ENCODE peak calls at places on chromosomes 6 and 20, in five cellular contexts. W, Y, T, L and S are unnamed samples.

GRCh38 chr20:62921119-62921687 is 5.1 kb downstream of the DIDO1 start:
- DNase-seq in W (peak; percentile 63), Y (peak; percentile 29), T (peak; percentile 50), L (no peak), S (peak; percentile 78)

GRCh38 chr6:125947581-125947980 is 9.0 kb upstream of the HINT3 start:
- DNase-seq in W (peak; percentile 55), Y (no peak), T (no peak), L (no peak), S (peak; percentile 85)

GRCh38 chr6:72624557-72625160 is 2.8 kb downstream of the KCNQ5 start:
- DNase-seq in W (no peak), Y (no peak), T (peak; percentile 33), L (no peak), S (peak; percentile 35)

GRCh38 chr6:41291717-41292116 is 5.2 kb upstream of the TREM1 start:
- DNase-seq in W (no peak), Y (no peak), T (no peak), L (no peak), S (no peak)

GRCh38 chr20:41407617-41408016 is 41.0 kb upstream of the EMILIN3 start:
- DNase-seq in W (no peak), Y (no peak), T (no peak), L (no peak), S (no peak)

GRCh38 chr20:53738039-53738944 is 144.7 kb upstream of the ZNF217 start:
- DNase-seq in W (peak; percentile 57), Y (no peak), T (peak; percentile 55), L (no peak), S (peak; percentile 99)

GRCh38 chr20:58001381-58001780 is 227.1 kb downstream of the ANKRD60 start:
- DNase-seq in W (peak; percentile 22), Y (no peak), T (no peak), L (no peak), S (no peak)

GRCh38 chr20:23375827-23376226 is 13.8 kb downstream of the GZF1 start:
- DNase-seq in W (no peak), Y (no peak), T (no peak), L (no peak), S (no peak)

GRCh38 chr6:104887350-104887749 is 27.6 kb upstream of the HACE1 start:
- DNase-seq in W (peak; percentile 9), Y (no peak), T (peak; percentile 70), L (no peak), S (peak; percentile 58)

GRCh38 chr6:71585472-71585871 is 296.9 kb downstream of the OGFRL1 start:
- DNase-seq in W (no peak), Y (no peak), T (no peak), L (no peak), S (no peak)

GRCh38 chr6:120627612-120628011 is 706.7 kb downstream of the TBC1D32 start:
- DNase-seq in W (no peak), Y (no peak), T (no peak), L (no peak), S (no peak)

GRCh38 chr6:167855825-167856425 is 29.2 kb downstream of the AFDN start:
- DNase-seq in W (peak; percentile 97), Y (no peak), T (no peak), L (no peak), S (peak; percentile 94)

GRCh38 chr6:20608371-20608770 is 74.1 kb downstream of the CDKAL1 start:
- DNase-seq in W (no peak), Y (no peak), T (no peak), L (no peak), S (no peak)

GRCh38 chr20:37642246-37642645 is 51.6 kb upstream of the CTNNBL1 start:
- DNase-seq in W (no peak), Y (no peak), T (no peak), L (no peak), S (no peak)

GRCh38 chr20:50586531-50587232 is 76.5 kb downstream of the PTPN1 start:
- DNase-seq in W (no peak), Y (no peak), T (no peak), L (no peak), S (no peak)

GRCh38 chr6:94956910-94957309 is 620.4 kb upstream of the MANEA start:
- DNase-seq in W (no peak), Y (no peak), T (no peak), L (no peak), S (no peak)

GRCh38 chr6:6730831-6731230 is 142.3 kb downstream of the LY86 start:
- DNase-seq in W (peak; percentile 83), Y (no peak), T (no peak), L (no peak), S (peak; percentile 90)

GRCh38 chr20:36569847-36570429 is 3.5 kb upstream of the TGIF2 start:
- DNase-seq in W (peak; percentile 52), Y (no peak), T (no peak), L (no peak), S (peak; percentile 78)

GRCh38 chr20:33250666-33251065 is 14.9 kb downstream of the BPIFA1 start:
- DNase-seq in W (no peak), Y (no peak), T (no peak), L (no peak), S (no peak)

GRCh38 chr6:144314003-144314485 is 28.9 kb downstream of the UTRN start:
- DNase-seq in W (peak; percentile 76), Y (no peak), T (no peak), L (no peak), S (peak; percentile 51)

GRCh38 chr6:109239192-109239917 is 142.9 kb downstream of the CD164 start:
- DNase-seq in W (peak; percentile 32), Y (no peak), T (no peak), L (no peak), S (no peak)

GRCh38 chr6:52661551-52661950 is 9.4 kb upstream of the TMEM14A start:
- DNase-seq in W (no peak), Y (no peak), T (no peak), L (no peak), S (no peak)

GRCh38 chr6:39804666-39805065 is 12.5 kb downstream of the DAAM2 start:
- DNase-seq in W (peak; percentile 64), Y (no peak), T (no peak), L (no peak), S (peak; percentile 32)

GRCh38 chr20:44736170-44737021 is 9.3 kb upstream of the KCNK15 start:
- DNase-seq in W (peak; percentile 83), Y (no peak), T (peak; percentile 82), L (peak; percentile 95), S (peak; percentile 74)

GRCh38 chr6:140134224-140134623 is 759.8 kb upstream of the CITED2 start:
- DNase-seq in W (no peak), Y (no peak), T (no peak), L (no peak), S (no peak)